ENCODE peak calls at places on chromosome 12, in six cellular contexts. One of them, this sample, is unnamed.

GRCh38 chr12:88544991-88545684 is 35.1 kb downstream of the KITLG start:
- DNase-seq in ovary: no peak
- DNase-seq in cardiac muscle cell: peak
- DNase-seq in fibroblast of pulmonary artery: peak
- DNase-seq in lung: no peak
- DNase-seq in tibial artery: no peak
- DNase-seq in this sample: no peak

GRCh38 chr12:58695263-58695662 is 225.0 kb downstream of the LRIG3 start:
- DNase-seq in ovary: no peak
- DNase-seq in tibial artery: no peak
- DNase-seq in cardiac muscle cell: no peak
- DNase-seq in fibroblast of pulmonary artery: no peak
- DNase-seq in lung: no peak
- DNase-seq in this sample: no peak

GRCh38 chr12:10688042-10688441 is 14.2 kb upstream of the STYK1 start:
- DNase-seq in cardiac muscle cell: no peak
- DNase-seq in tibial artery: no peak
- DNase-seq in fibroblast of pulmonary artery: no peak
- DNase-seq in lung: no peak
- DNase-seq in ovary: no peak
- DNase-seq in this sample: no peak

GRCh38 chr12:122740351-122740750 is 9.7 kb upstream of the HCAR1 start:
- DNase-seq in cardiac muscle cell: peak
- DNase-seq in fibroblast of pulmonary artery: peak
- DNase-seq in lung: no peak
- DNase-seq in tibial artery: no peak
- DNase-seq in ovary: no peak
- DNase-seq in this sample: no peak

GRCh38 chr12:78671295-78671694 is 193.3 kb upstream of the SYT1 start:
- DNase-seq in tibial artery: no peak
- DNase-seq in ovary: no peak
- DNase-seq in lung: no peak
- DNase-seq in fibroblast of pulmonary artery: peak
- DNase-seq in cardiac muscle cell: peak
- DNase-seq in this sample: no peak

GRCh38 chr12:51932218-51933076 is 19.1 kb upstream of the ACVR1B start:
- DNase-seq in lung: no peak
- DNase-seq in ovary: no peak
- DNase-seq in cardiac muscle cell: no peak
- DNase-seq in tibial artery: no peak
- DNase-seq in fibroblast of pulmonary artery: no peak
- DNase-seq in this sample: no peak

GRCh38 chr12:115155665-115156645 is 472.0 kb upstream of the TBX3 start:
- DNase-seq in cardiac muscle cell: peak
- DNase-seq in tibial artery: no peak
- DNase-seq in fibroblast of pulmonary artery: peak
- DNase-seq in ovary: no peak
- DNase-seq in lung: no peak
- DNase-seq in this sample: no peak

GRCh38 chr12:59023861-59024424 is 103.6 kb upstream of the LRIG3 start:
- DNase-seq in lung: no peak
- DNase-seq in ovary: no peak
- DNase-seq in tibial artery: no peak
- DNase-seq in cardiac muscle cell: peak
- DNase-seq in fibroblast of pulmonary artery: no peak
- DNase-seq in this sample: no peak

GRCh38 chr12:121576851-121577391 is 3.9 kb downstream of the KDM2B start:
- DNase-seq in fibroblast of pulmonary artery: peak
- DNase-seq in lung: no peak
- DNase-seq in tibial artery: no peak
- DNase-seq in ovary: peak
- DNase-seq in cardiac muscle cell: peak
- DNase-seq in this sample: peak

GRCh38 chr12:107568718-107569117 is 116.9 kb upstream of the PWP1 start:
- DNase-seq in lung: no peak
- DNase-seq in fibroblast of pulmonary artery: no peak
- DNase-seq in ovary: no peak
- DNase-seq in cardiac muscle cell: no peak
- DNase-seq in tibial artery: no peak
- DNase-seq in this sample: no peak

GRCh38 chr12:62767946-62768345 is 167.0 kb downstream of the PPM1H start:
- DNase-seq in cardiac muscle cell: no peak
- DNase-seq in ovary: no peak
- DNase-seq in fibroblast of pulmonary artery: no peak
- DNase-seq in tibial artery: no peak
- DNase-seq in lung: no peak
- DNase-seq in this sample: no peak

GRCh38 chr12:51746416-51746815 is 102.1 kb downstream of the FIGNL2 start:
- DNase-seq in ovary: no peak
- DNase-seq in lung: no peak
- DNase-seq in fibroblast of pulmonary artery: no peak
- DNase-seq in tibial artery: no peak
- DNase-seq in cardiac muscle cell: no peak
- DNase-seq in this sample: no peak

GRCh38 chr12:544941-545635 is 85.3 kb downstream of the B4GALNT3 start:
- DNase-seq in cardiac muscle cell: no peak
- DNase-seq in fibroblast of pulmonary artery: no peak
- DNase-seq in ovary: no peak
- DNase-seq in tibial artery: no peak
- DNase-seq in lung: no peak
- DNase-seq in this sample: no peak

GRCh38 chr12:92649511-92650227 is 53.1 kb upstream of the PLEKHG7 start:
- DNase-seq in lung: peak
- DNase-seq in ovary: peak
- DNase-seq in cardiac muscle cell: peak
- DNase-seq in fibroblast of pulmonary artery: peak
- DNase-seq in tibial artery: peak
- DNase-seq in this sample: peak

GRCh38 chr12:101826766-101827368 is 3.9 kb downstream of the GNPTAB start:
- DNase-seq in tibial artery: no peak
- DNase-seq in cardiac muscle cell: no peak
- DNase-seq in ovary: no peak
- DNase-seq in lung: no peak
- DNase-seq in fibroblast of pulmonary artery: no peak
- DNase-seq in this sample: no peak

GRCh38 chr12:96155781-96156180 is 38.4 kb upstream of the ELK3 start:
- DNase-seq in cardiac muscle cell: no peak
- DNase-seq in fibroblast of pulmonary artery: no peak
- DNase-seq in tibial artery: no peak
- DNase-seq in ovary: no peak
- DNase-seq in lung: no peak
- DNase-seq in this sample: no peak

GRCh38 chr12:94046626-94047410 is 101.6 kb upstream of the PLXNC1 start:
- DNase-seq in lung: no peak
- DNase-seq in tibial artery: no peak
- DNase-seq in cardiac muscle cell: peak
- DNase-seq in ovary: no peak
- DNase-seq in fibroblast of pulmonary artery: peak
- DNase-seq in this sample: no peak

GRCh38 chr12:58557156-58557555 is 363.1 kb downstream of the LRIG3 start:
- DNase-seq in cardiac muscle cell: peak
- DNase-seq in tibial artery: no peak
- DNase-seq in ovary: no peak
- DNase-seq in fibroblast of pulmonary artery: peak
- DNase-seq in lung: no peak
- DNase-seq in this sample: no peak

GRCh38 chr12:49018282-49019119 is at the start of gene PRKAG1:
- DNase-seq in tibial artery: peak
- DNase-seq in ovary: peak
- DNase-seq in lung: peak
- DNase-seq in fibroblast of pulmonary artery: peak
- DNase-seq in cardiac muscle cell: peak
- DNase-seq in this sample: peak

GRCh38 chr12:50932787-50933280 is 19.5 kb upstream of the HIGD1C start:
- DNase-seq in lung: no peak
- DNase-seq in ovary: no peak
- DNase-seq in fibroblast of pulmonary artery: no peak
- DNase-seq in tibial artery: no peak
- DNase-seq in cardiac muscle cell: no peak
- DNase-seq in this sample: no peak

GRCh38 chr12:71135812-71136176 is 22.0 kb downstream of the TSPAN8 start:
- DNase-seq in fibroblast of pulmonary artery: peak
- DNase-seq in cardiac muscle cell: peak
- DNase-seq in tibial artery: no peak
- DNase-seq in ovary: no peak
- DNase-seq in lung: no peak
- DNase-seq in this sample: no peak

GRCh38 chr12:131204416-131205311 is 251.0 kb downstream of the ADGRD1 start:
- DNase-seq in cardiac muscle cell: no peak
- DNase-seq in tibial artery: no peak
- DNase-seq in lung: no peak
- DNase-seq in ovary: no peak
- DNase-seq in fibroblast of pulmonary artery: no peak
- DNase-seq in this sample: no peak

GRCh38 chr12:110266980-110267620 is 13.9 kb upstream of the ATP2A2 start:
- DNase-seq in tibial artery: no peak
- DNase-seq in ovary: peak
- DNase-seq in cardiac muscle cell: peak
- DNase-seq in lung: no peak
- DNase-seq in fibroblast of pulmonary artery: peak
- DNase-seq in this sample: no peak

GRCh38 chr12:85951823-85952222 is 77.7 kb downstream of the NTS start:
- DNase-seq in ovary: no peak
- DNase-seq in cardiac muscle cell: peak
- DNase-seq in fibroblast of pulmonary artery: peak
- DNase-seq in tibial artery: no peak
- DNase-seq in lung: no peak
- DNase-seq in this sample: no peak

GRCh38 chr12:71158361-71158882 is 623 bp upstream of the TSPAN8 start:
- DNase-seq in tibial artery: no peak
- DNase-seq in fibroblast of pulmonary artery: peak
- DNase-seq in ovary: no peak
- DNase-seq in cardiac muscle cell: no peak
- DNase-seq in lung: no peak
- DNase-seq in this sample: no peak

GRCh38 chr12:102873077-102873476 is 44.0 kb downstream of the PAH start:
- DNase-seq in fibroblast of pulmonary artery: no peak
- DNase-seq in tibial artery: no peak
- DNase-seq in ovary: no peak
- DNase-seq in cardiac muscle cell: no peak
- DNase-seq in lung: no peak
- DNase-seq in this sample: no peak

GRCh38 chr12:57829025-57829777 is 10.7 kb upstream of the AVIL start:
- DNase-seq in tibial artery: no peak
- DNase-seq in fibroblast of pulmonary artery: no peak
- DNase-seq in cardiac muscle cell: no peak
- DNase-seq in ovary: no peak
- DNase-seq in lung: no peak
- DNase-seq in this sample: no peak

GRCh38 chr12:58067610-58068387 is 126.4 kb downstream of the ATP23 start:
- DNase-seq in lung: no peak
- DNase-seq in tibial artery: no peak
- DNase-seq in fibroblast of pulmonary artery: peak
- DNase-seq in ovary: no peak
- DNase-seq in cardiac muscle cell: peak
- DNase-seq in this sample: no peak

GRCh38 chr12:104956870-104957301 is 1.2 kb downstream of the SLC41A2 start:
- DNase-seq in cardiac muscle cell: peak
- DNase-seq in lung: no peak
- DNase-seq in ovary: no peak
- DNase-seq in tibial artery: no peak
- DNase-seq in fibroblast of pulmonary artery: peak
- DNase-seq in this sample: no peak

GRCh38 chr12:8779862-8780261 is 42.6 kb upstream of the A2ML1 start:
- DNase-seq in lung: no peak
- DNase-seq in tibial artery: no peak
- DNase-seq in ovary: no peak
- DNase-seq in cardiac muscle cell: no peak
- DNase-seq in fibroblast of pulmonary artery: no peak
- DNase-seq in this sample: no peak
- TF ChIP-seq CTCF in lung: no peak
- TF ChIP-seq CTCF in tibial artery: no peak
- TF ChIP-seq CTCF in ovary: no peak
- TF ChIP-seq CTCF in cardiac muscle cell: no peak
- TF ChIP-seq CTCF in fibroblast of pulmonary artery: no peak
- TF ChIP-seq CTCF in this sample: no peak

DNA sequence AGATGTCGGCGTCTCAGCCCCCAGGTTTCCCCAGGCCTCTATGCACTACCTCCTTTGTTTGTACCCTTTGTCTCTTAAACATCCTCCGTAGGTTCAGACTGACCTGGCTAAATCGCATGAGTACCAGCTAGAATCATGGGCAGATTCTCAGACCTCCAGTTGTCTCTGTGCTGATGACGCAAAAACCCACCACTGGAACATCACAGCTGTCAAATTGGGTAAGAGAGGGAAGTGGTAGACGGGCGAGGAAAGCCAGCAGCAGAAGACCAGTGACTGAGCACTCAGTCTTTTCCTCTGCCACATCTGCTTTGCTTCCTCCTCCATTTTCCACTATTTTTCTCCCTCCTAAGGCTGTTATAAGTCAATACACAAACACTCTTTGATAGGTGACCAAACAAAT is 29.7 kb downstream of the A2ML1 start:
- DNase-seq in ovary: no peak
- DNase-seq in lung: no peak
- DNase-seq in tibial artery: no peak
- DNase-seq in cardiac muscle cell: no peak
- DNase-seq in fibroblast of pulmonary artery: no peak
- DNase-seq in this sample: no peak
- TF ChIP-seq CTCF in ovary: no peak
- TF ChIP-seq CTCF in lung: no peak
- TF ChIP-seq CTCF in tibial artery: no peak
- TF ChIP-seq CTCF in cardiac muscle cell: no peak
- TF ChIP-seq CTCF in fibroblast of pulmonary artery: no peak
- TF ChIP-seq CTCF in this sample: no peak

GRCh38 chr12:26831959-26832816 is 806 bp downstream of the ITPR2 start:
- DNase-seq in fibroblast of pulmonary artery: peak
- DNase-seq in tibial artery: peak
- DNase-seq in ovary: peak
- DNase-seq in lung: peak
- DNase-seq in cardiac muscle cell: peak
- DNase-seq in this sample: peak
- TF ChIP-seq CTCF in fibroblast of pulmonary artery: peak
- TF ChIP-seq CTCF in tibial artery: no peak
- TF ChIP-seq CTCF in ovary: no peak
- TF ChIP-seq CTCF in lung: no peak
- TF ChIP-seq CTCF in cardiac muscle cell: no peak
- TF ChIP-seq CTCF in this sample: no peak

DNA sequence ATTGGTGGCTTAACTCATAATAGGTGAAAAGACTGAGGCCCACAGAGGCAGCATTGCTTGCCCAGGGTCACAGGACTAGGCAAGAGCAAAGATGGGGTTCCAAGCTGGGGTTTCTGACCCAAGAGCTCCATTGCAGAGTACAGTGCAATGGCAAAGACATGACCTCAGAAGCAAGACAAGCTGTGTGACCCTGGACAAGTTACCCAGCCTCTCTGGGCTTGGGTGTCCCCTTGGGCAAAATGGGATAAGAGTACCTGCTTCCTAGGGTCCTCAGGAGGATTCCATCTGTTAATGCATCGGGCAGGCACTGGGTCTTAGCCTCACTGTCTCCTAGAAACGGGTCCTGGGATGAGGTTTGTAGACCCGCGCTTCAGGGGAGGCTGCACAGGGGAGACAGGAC is 111.6 kb upstream of the NCOR2 start:
- DNase-seq in lung: no peak
- DNase-seq in cardiac muscle cell: no peak
- DNase-seq in tibial artery: no peak
- DNase-seq in fibroblast of pulmonary artery: no peak
- DNase-seq in ovary: no peak
- DNase-seq in this sample: no peak
- TF ChIP-seq CTCF in lung: no peak
- TF ChIP-seq CTCF in cardiac muscle cell: no peak
- TF ChIP-seq CTCF in tibial artery: no peak
- TF ChIP-seq CTCF in fibroblast of pulmonary artery: no peak
- TF ChIP-seq CTCF in ovary: no peak
- TF ChIP-seq CTCF in this sample: no peak

This sample was measured in nephron progenitor cell.